ENCODE peak calls at places on chromosomes 13 and 19, in four cellular contexts. R is activated T-cell treated with anti-CD3 and anti-CD28 coated beads, Interleukin-2, amount 50 U/mL, for 72 hours; E is T-helper 1 cell; G is left ventricle myocardium inferior. N is an unnamed sample.

GRCh38 chr13:112997188-112998135 is 28.4 kb downstream of the MCF2L start:
- DNase-seq in G (no peak), R (no peak), E (no peak), N (no peak)

GRCh38 chr13:66348745-66349720 is 881.1 kb downstream of the PCDH9 start:
- DNase-seq in R (no peak), G (peak), E (no peak), N (no peak)

GRCh38 chr13:35164324-35164932 is 222.4 kb downstream of the NBEA start:
- DNase-seq in E (no peak), R (no peak), G (no peak), N (no peak)

GRCh38 chr13:111011899-111012298 is 97.0 kb upstream of the ANKRD10 start:
- DNase-seq in G (no peak), R (no peak), E (no peak), N (no peak)

GRCh38 chr19:55158423-55158822 is 891 bp upstream of the TNNI3 start:
- DNase-seq in G (no peak), R (no peak), E (no peak), N (no peak)

GRCh38 chr13:73542446-73542845 is 483.6 kb downstream of the KLF5 start:
- DNase-seq in E (no peak), R (no peak), G (no peak), N (no peak)

GRCh38 chr13:45879666-45880065 is 28.1 kb upstream of the SIAH3 start:
- DNase-seq in E (no peak), R (no peak), G (peak), N (peak)

GRCh38 chr19:4694211-4694987 is 24.3 kb upstream of the MYDGF start:
- DNase-seq in E (no peak), R (no peak), G (peak), N (no peak)

GRCh38 chr19:29771708-29772415 is 39.9 kb upstream of the CCNE1 start:
- DNase-seq in E (no peak), R (peak), G (peak), N (peak)

GRCh38 chr13:63436288-63436687 is 2020.6 kb upstream of the PCDH20 start:
- DNase-seq in E (no peak), R (no peak), G (no peak), N (no peak)

GRCh38 chr19:30160996-30161655 is 211.1 kb upstream of the ZNF536 start:
- DNase-seq in R (no peak), E (no peak), G (no peak), N (no peak)

GRCh38 chr19:888615-889385 is 4.2 kb downstream of the MED16 start:
- DNase-seq in G (no peak), E (no peak), R (peak), N (no peak)

GRCh38 chr19:48203227-48203793 is 32.8 kb downstream of the ZSWIM9 start:
- DNase-seq in G (no peak), E (no peak), R (peak), N (no peak)

GRCh38 chr19:46017874-46018675 is 4.8 kb downstream of the PGLYRP1 start:
- DNase-seq in R (no peak), G (no peak), E (no peak), N (no peak)

GRCh38 chr13:85970727-85971126 is 171.5 kb upstream of the SLITRK6 start:
- DNase-seq in R (no peak), E (no peak), G (no peak), N (no peak)

GRCh38 chr13:82717249-82717648 is 1165.0 kb downstream of the SLITRK1 start:
- DNase-seq in E (no peak), G (no peak), R (no peak), N (no peak)

GRCh38 chr13:44141213-44141724 is 232.4 kb upstream of the SERP2 start:
- DNase-seq in E (no peak), R (peak), G (no peak), N (no peak)

GRCh38 chr13:74153316-74153715 is 19.1 kb upstream of the KLF12 start:
- DNase-seq in R (no peak), G (no peak), E (no peak), N (no peak)

GRCh38 chr19:8127311-8127710 is 22.1 kb downstream of the FBN3 start:
- DNase-seq in G (no peak), E (no peak), R (no peak), N (no peak)

GRCh38 chr13:36815069-36815468 is 4.0 kb upstream of the RFXAP start:
- DNase-seq in R (no peak), E (no peak), G (no peak), N (no peak)

GRCh38 chr13:74675185-74675584 is 541.0 kb upstream of the KLF12 start:
- DNase-seq in G (no peak), E (no peak), R (no peak), N (no peak)